ENCODE peak calls at places on chromosomes 5 and 9, in eight cellular contexts. One of them, this sample, is unnamed.

GRCh38 chr5:157172408-157172807 is 6.3 kb upstream of the GARIN3 start:
- DNase-seq in fibroblast of pulmonary artery: no peak
- DNase-seq in psoas muscle: no peak
- DNase-seq in GM20000: peak; percentile 82
- DNase-seq in dorsolateral prefrontal cortex: no peak
- DNase-seq in RWPE1: no peak
- DNase-seq in IMR-90: no peak
- DNase-seq in prostate gland: no peak
- DNase-seq in this sample: no peak

GRCh38 chr9:84781431-84781830 is 111.9 kb downstream of the NTRK2 start:
- DNase-seq in fibroblast of pulmonary artery: peak; percentile 11
- DNase-seq in psoas muscle: no peak
- DNase-seq in GM20000: peak; percentile 15
- DNase-seq in dorsolateral prefrontal cortex: no peak
- DNase-seq in RWPE1: peak; percentile 24
- DNase-seq in IMR-90: no peak
- DNase-seq in prostate gland: no peak
- DNase-seq in this sample: peak; percentile 40

GRCh38 chr5:22572941-22573340 is 280.2 kb downstream of the CDH12 start:
- DNase-seq in fibroblast of pulmonary artery: no peak
- DNase-seq in psoas muscle: no peak
- DNase-seq in GM20000: no peak
- DNase-seq in dorsolateral prefrontal cortex: no peak
- DNase-seq in RWPE1: peak; percentile 36
- DNase-seq in IMR-90: no peak
- DNase-seq in prostate gland: no peak
- DNase-seq in this sample: no peak

GRCh38 chr5:60287174-60287771 is 393.7 kb upstream of the PDE4D start:
- DNase-seq in fibroblast of pulmonary artery: peak; percentile 67
- DNase-seq in psoas muscle: no peak
- DNase-seq in GM20000: peak; percentile 14
- DNase-seq in dorsolateral prefrontal cortex: no peak
- DNase-seq in RWPE1: peak; percentile 32
- DNase-seq in IMR-90: peak; percentile 16
- DNase-seq in prostate gland: no peak
- DNase-seq in this sample: peak; percentile 78

GRCh38 chr5:43711496-43711895 is 108.5 kb downstream of the NNT start:
- DNase-seq in fibroblast of pulmonary artery: peak; percentile 69
- DNase-seq in psoas muscle: no peak
- DNase-seq in GM20000: no peak
- DNase-seq in dorsolateral prefrontal cortex: no peak
- DNase-seq in RWPE1: peak; percentile 31
- DNase-seq in IMR-90: peak; percentile 47
- DNase-seq in prostate gland: no peak
- DNase-seq in this sample: peak; percentile 13

GRCh38 chr9:87259543-87259942 is 238.1 kb upstream of the DAPK1 start:
- DNase-seq in fibroblast of pulmonary artery: peak; percentile 25
- DNase-seq in psoas muscle: no peak
- DNase-seq in GM20000: peak; percentile 27
- DNase-seq in dorsolateral prefrontal cortex: no peak
- DNase-seq in RWPE1: no peak
- DNase-seq in IMR-90: no peak
- DNase-seq in prostate gland: no peak
- DNase-seq in this sample: no peak

GRCh38 chr9:90141723-90142122 is 500.9 kb downstream of the DIRAS2 start:
- DNase-seq in fibroblast of pulmonary artery: peak; percentile 38
- DNase-seq in psoas muscle: no peak
- DNase-seq in GM20000: peak; percentile 19
- DNase-seq in dorsolateral prefrontal cortex: no peak
- DNase-seq in RWPE1: peak; percentile 35
- DNase-seq in IMR-90: peak; percentile 29
- DNase-seq in prostate gland: no peak
- DNase-seq in this sample: peak; percentile 29

GRCh38 chr5:2011481-2012411 is 129.0 kb upstream of the IRX4 start:
- DNase-seq in fibroblast of pulmonary artery: no peak
- DNase-seq in psoas muscle: no peak
- DNase-seq in GM20000: no peak
- DNase-seq in dorsolateral prefrontal cortex: no peak
- DNase-seq in RWPE1: no peak
- DNase-seq in IMR-90: no peak
- DNase-seq in prostate gland: no peak
- DNase-seq in this sample: no peak

GRCh38 chr5:170368593-170368992 is 20.6 kb downstream of the KCNMB1 start:
- DNase-seq in fibroblast of pulmonary artery: no peak
- DNase-seq in psoas muscle: no peak
- DNase-seq in GM20000: no peak
- DNase-seq in dorsolateral prefrontal cortex: no peak
- DNase-seq in RWPE1: no peak
- DNase-seq in IMR-90: no peak
- DNase-seq in prostate gland: no peak
- DNase-seq in this sample: no peak

GRCh38 chr9:34603610-34604231 is 8.2 kb downstream of the RPP25L start:
- DNase-seq in fibroblast of pulmonary artery: peak; percentile 79
- DNase-seq in psoas muscle: peak; percentile 92
- DNase-seq in GM20000: peak; percentile 87
- DNase-seq in dorsolateral prefrontal cortex: peak; percentile 93
- DNase-seq in RWPE1: peak; percentile 87
- DNase-seq in IMR-90: peak; percentile 63
- DNase-seq in prostate gland: peak; percentile 83
- DNase-seq in this sample: peak; percentile 82

GRCh38 chr9:88775037-88775471 is 216.2 kb upstream of the S1PR3 start:
- DNase-seq in fibroblast of pulmonary artery: peak; percentile 98
- DNase-seq in psoas muscle: no peak
- DNase-seq in GM20000: no peak
- DNase-seq in dorsolateral prefrontal cortex: no peak
- DNase-seq in RWPE1: no peak
- DNase-seq in IMR-90: peak; percentile 98
- DNase-seq in prostate gland: peak; percentile 55
- DNase-seq in this sample: peak; percentile 91

GRCh38 chr9:83208065-83208850 is 145.3 kb upstream of the RASEF start:
- DNase-seq in fibroblast of pulmonary artery: peak; percentile 35
- DNase-seq in psoas muscle: no peak
- DNase-seq in GM20000: no peak
- DNase-seq in dorsolateral prefrontal cortex: no peak
- DNase-seq in RWPE1: no peak
- DNase-seq in IMR-90: no peak
- DNase-seq in prostate gland: no peak
- DNase-seq in this sample: no peak

GRCh38 chr5:173487296-173487695 is 129.2 kb downstream of the BOD1 start:
- DNase-seq in fibroblast of pulmonary artery: no peak
- DNase-seq in psoas muscle: no peak
- DNase-seq in GM20000: no peak
- DNase-seq in dorsolateral prefrontal cortex: no peak
- DNase-seq in RWPE1: no peak
- DNase-seq in IMR-90: no peak
- DNase-seq in prostate gland: no peak
- DNase-seq in this sample: no peak

GRCh38 chr5:11903614-11904269 is 504 bp downstream of the CTNND2 start:
- DNase-seq in fibroblast of pulmonary artery: no peak
- DNase-seq in psoas muscle: no peak
- DNase-seq in GM20000: peak; percentile 31
- DNase-seq in dorsolateral prefrontal cortex: no peak
- DNase-seq in RWPE1: peak; percentile 7
- DNase-seq in IMR-90: no peak
- DNase-seq in prostate gland: no peak
- DNase-seq in this sample: peak; percentile 2

GRCh38 chr9:38345851-38346755 is 46.4 kb upstream of the ALDH1B1 start:
- DNase-seq in fibroblast of pulmonary artery: no peak
- DNase-seq in psoas muscle: no peak
- DNase-seq in GM20000: no peak
- DNase-seq in dorsolateral prefrontal cortex: no peak
- DNase-seq in RWPE1: no peak
- DNase-seq in IMR-90: no peak
- DNase-seq in prostate gland: no peak
- DNase-seq in this sample: no peak

GRCh38 chr5:43636076-43636475 is 33.1 kb downstream of the NNT start:
- DNase-seq in fibroblast of pulmonary artery: no peak
- DNase-seq in psoas muscle: no peak
- DNase-seq in GM20000: no peak
- DNase-seq in dorsolateral prefrontal cortex: no peak
- DNase-seq in RWPE1: no peak
- DNase-seq in IMR-90: no peak
- DNase-seq in prostate gland: no peak
- DNase-seq in this sample: no peak

GRCh38 chr5:156375895-156376495 is 49.0 kb downstream of the SGCD start:
- DNase-seq in fibroblast of pulmonary artery: no peak
- DNase-seq in psoas muscle: no peak
- DNase-seq in GM20000: peak; percentile 5
- DNase-seq in dorsolateral prefrontal cortex: no peak
- DNase-seq in RWPE1: no peak
- DNase-seq in IMR-90: no peak
- DNase-seq in prostate gland: no peak
- DNase-seq in this sample: no peak

GRCh38 chr5:62331921-62332320 is 25.9 kb downstream of the KIF2A start:
- DNase-seq in fibroblast of pulmonary artery: no peak
- DNase-seq in psoas muscle: no peak
- DNase-seq in GM20000: no peak
- DNase-seq in dorsolateral prefrontal cortex: no peak
- DNase-seq in RWPE1: no peak
- DNase-seq in IMR-90: no peak
- DNase-seq in prostate gland: no peak
- DNase-seq in this sample: no peak

GRCh38 chr5:174167080-174167910 is 121.8 kb downstream of the NSG2 start:
- DNase-seq in fibroblast of pulmonary artery: no peak
- DNase-seq in psoas muscle: no peak
- DNase-seq in GM20000: no peak
- DNase-seq in dorsolateral prefrontal cortex: no peak
- DNase-seq in RWPE1: no peak
- DNase-seq in IMR-90: no peak
- DNase-seq in prostate gland: no peak
- DNase-seq in this sample: no peak

GRCh38 chr5:73706963-73707362 is 81.0 kb downstream of the ARHGEF28 start:
- DNase-seq in fibroblast of pulmonary artery: peak; percentile 17
- DNase-seq in psoas muscle: no peak
- DNase-seq in GM20000: no peak
- DNase-seq in dorsolateral prefrontal cortex: no peak
- DNase-seq in RWPE1: no peak
- DNase-seq in IMR-90: peak; percentile 4
- DNase-seq in prostate gland: no peak
- DNase-seq in this sample: no peak

GRCh38 chr9:101587644-101588043 is 7.1 kb downstream of the PPP3R2 start:
- DNase-seq in fibroblast of pulmonary artery: no peak
- DNase-seq in psoas muscle: no peak
- DNase-seq in GM20000: no peak
- DNase-seq in dorsolateral prefrontal cortex: no peak
- DNase-seq in RWPE1: no peak
- DNase-seq in IMR-90: peak; percentile 24
- DNase-seq in prostate gland: no peak
- DNase-seq in this sample: peak; percentile 7

GRCh38 chr9:30796806-30797205 is 1587.6 kb upstream of the ACO1 start:
- DNase-seq in fibroblast of pulmonary artery: peak; percentile 11
- DNase-seq in psoas muscle: no peak
- DNase-seq in GM20000: no peak
- DNase-seq in dorsolateral prefrontal cortex: no peak
- DNase-seq in RWPE1: no peak
- DNase-seq in IMR-90: no peak
- DNase-seq in prostate gland: no peak
- DNase-seq in this sample: peak; percentile 5

GRCh38 chr5:1494780-1495524 is 28.8 kb downstream of the LPCAT1 start:
- DNase-seq in fibroblast of pulmonary artery: no peak
- DNase-seq in psoas muscle: peak; percentile 75
- DNase-seq in GM20000: peak; percentile 69
- DNase-seq in dorsolateral prefrontal cortex: no peak
- DNase-seq in RWPE1: no peak
- DNase-seq in IMR-90: no peak
- DNase-seq in prostate gland: no peak
- DNase-seq in this sample: no peak

GRCh38 chr5:95847261-95847592 is 24.7 kb upstream of the GLRX start:
- DNase-seq in fibroblast of pulmonary artery: no peak
- DNase-seq in psoas muscle: no peak
- DNase-seq in GM20000: no peak
- DNase-seq in dorsolateral prefrontal cortex: no peak
- DNase-seq in RWPE1: no peak
- DNase-seq in IMR-90: no peak
- DNase-seq in prostate gland: no peak
- DNase-seq in this sample: no peak
- TF ChIP-seq CTCF in fibroblast of pulmonary artery: no peak
- TF ChIP-seq CTCF in psoas muscle: no peak
- TF ChIP-seq CTCF in GM20000: no peak
- TF ChIP-seq CTCF in dorsolateral prefrontal cortex: no peak
- TF ChIP-seq CTCF in RWPE1: peak; percentile 61
- TF ChIP-seq CTCF in IMR-90: no peak
- TF ChIP-seq CTCF in prostate gland: no peak
- TF ChIP-seq CTCF in this sample: no peak

DNA sequence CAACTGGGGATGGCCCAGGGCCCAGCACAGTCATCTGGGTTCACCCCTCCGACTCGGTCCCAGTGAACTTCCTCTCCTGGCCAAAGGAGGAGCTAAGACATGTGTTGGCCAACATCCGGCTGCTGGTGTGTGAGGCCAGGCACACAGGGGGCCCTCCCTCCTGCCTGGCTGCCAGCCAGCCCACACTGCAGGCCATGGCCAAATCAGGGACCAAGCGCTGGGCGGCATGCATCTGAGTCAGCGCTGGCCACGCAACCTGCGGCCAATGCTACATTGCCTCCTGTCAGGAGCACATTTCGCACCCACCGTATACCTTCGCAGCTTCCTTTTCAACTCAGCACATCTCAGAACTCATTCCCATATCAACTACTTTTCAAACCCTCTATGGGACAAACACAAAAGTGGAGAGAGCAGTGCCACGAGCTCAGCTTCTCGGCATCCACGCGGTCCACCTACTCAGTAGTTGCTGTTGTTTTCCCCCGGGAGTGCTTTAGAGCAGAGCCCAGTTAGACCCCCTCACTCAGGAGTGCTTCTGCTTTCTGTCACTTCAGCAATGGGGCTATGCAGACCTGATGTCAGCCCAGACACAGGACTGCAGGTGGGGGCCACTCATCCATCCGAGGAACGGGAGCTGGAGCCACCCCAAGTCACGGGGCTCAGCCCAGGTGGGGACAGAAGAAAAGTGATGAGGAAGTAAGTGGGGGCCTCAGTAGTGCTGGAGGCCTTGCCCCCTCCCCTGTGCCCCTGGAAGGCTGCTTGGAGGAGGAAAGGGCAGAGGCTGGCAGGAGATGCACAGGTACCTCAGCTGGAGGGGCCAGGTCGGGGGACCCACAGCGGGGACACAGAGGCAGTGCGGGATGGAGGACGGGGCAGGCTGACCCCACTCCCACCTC is 13.9 kb downstream of the NINJ1 start:
- DNase-seq in fibroblast of pulmonary artery: peak; percentile 97
- DNase-seq in psoas muscle: peak; percentile 98
- DNase-seq in GM20000: peak; percentile 83
- DNase-seq in dorsolateral prefrontal cortex: peak; percentile 72
- DNase-seq in RWPE1: peak; percentile 98
- DNase-seq in IMR-90: peak; percentile 94
- DNase-seq in prostate gland: peak; percentile 90
- DNase-seq in this sample: peak; percentile 99
- TF ChIP-seq CTCF in fibroblast of pulmonary artery: peak; percentile 51
- TF ChIP-seq CTCF in psoas muscle: peak; percentile 46
- TF ChIP-seq CTCF in GM20000: no peak
- TF ChIP-seq CTCF in dorsolateral prefrontal cortex: no peak
- TF ChIP-seq CTCF in RWPE1: no peak
- TF ChIP-seq CTCF in IMR-90: peak; percentile 50
- TF ChIP-seq CTCF in prostate gland: no peak
- TF ChIP-seq CTCF in this sample: peak; percentile 29

GRCh38 chr9:136527721-136528710 is 17.8 kb downstream of the NOTCH1 start:
- DNase-seq in fibroblast of pulmonary artery: no peak
- DNase-seq in psoas muscle: no peak
- DNase-seq in GM20000: peak; percentile 83
- DNase-seq in dorsolateral prefrontal cortex: no peak
- DNase-seq in RWPE1: peak; percentile 76
- DNase-seq in IMR-90: no peak
- DNase-seq in prostate gland: no peak
- DNase-seq in this sample: no peak
- TF ChIP-seq CTCF in fibroblast of pulmonary artery: no peak
- TF ChIP-seq CTCF in psoas muscle: no peak
- TF ChIP-seq CTCF in GM20000: no peak
- TF ChIP-seq CTCF in dorsolateral prefrontal cortex: no peak
- TF ChIP-seq CTCF in RWPE1: no peak
- TF ChIP-seq CTCF in IMR-90: no peak
- TF ChIP-seq CTCF in prostate gland: no peak
- TF ChIP-seq CTCF in this sample: no peak

GRCh38 chr9:86187121-86187520 is 72.3 kb downstream of the C9orf153 start:
- DNase-seq in fibroblast of pulmonary artery: no peak
- DNase-seq in psoas muscle: no peak
- DNase-seq in GM20000: no peak
- DNase-seq in dorsolateral prefrontal cortex: no peak
- DNase-seq in RWPE1: no peak
- DNase-seq in IMR-90: no peak
- DNase-seq in prostate gland: no peak
- DNase-seq in this sample: peak; percentile 36
- TF ChIP-seq CTCF in fibroblast of pulmonary artery: no peak
- TF ChIP-seq CTCF in psoas muscle: no peak
- TF ChIP-seq CTCF in GM20000: no peak
- TF ChIP-seq CTCF in dorsolateral prefrontal cortex: no peak
- TF ChIP-seq CTCF in RWPE1: no peak
- TF ChIP-seq CTCF in IMR-90: no peak
- TF ChIP-seq CTCF in prostate gland: no peak
- TF ChIP-seq CTCF in this sample: no peak